ENCODE peak calls at places on chromosomes 13 and 19, in five cellular contexts. X is GM12892; Y is stimulated activated CD4-positive, alpha-beta T cell treated with anti-CD3 and anti-CD28 coated beads, Interleukin-1b, Interleukin-23, amount 100 ng/mL, for 1 hour; E is mesothelial cell of epicardium; O is iPS DF 6.9. U is an unnamed sample.

GRCh38 chr13:99590519-99591011 is 89.3 kb downstream of the TM9SF2 start:
- DNase-seq in X (no peak), Y (no peak), E (no peak), O (no peak), U (no peak)

GRCh38 chr13:24649685-24650038 is 30.5 kb upstream of the ATP12A start:
- DNase-seq in X (no peak), Y (no peak), E (no peak), O (no peak), U (no peak)

GRCh38 chr13:30792257-30793000 is 57.1 kb downstream of the ALOX5AP start:
- DNase-seq in X (no peak), Y (no peak), E (no peak), O (no peak), U (peak)

GRCh38 chr19:46721269-46722003 is 4.5 kb upstream of the PRKD2 start:
- DNase-seq in X (no peak), Y (no peak), E (no peak), O (no peak), U (no peak)

GRCh38 chr13:47457631-47458030 is 543.4 kb downstream of the SUCLA2 start:
- DNase-seq in X (no peak), Y (no peak), E (no peak), O (no peak), U (no peak)

GRCh38 chr19:13463296-13463695 is 43.0 kb downstream of the CACNA1A start:
- DNase-seq in X (no peak), Y (no peak), E (no peak), O (no peak), U (no peak)

GRCh38 chr13:104586010-104586746 is 1520.0 kb upstream of the SLC10A2 start:
- DNase-seq in X (no peak), Y (no peak), E (no peak), O (no peak), U (no peak)

GRCh38 chr13:95236774-95237173 is 64.5 kb downstream of the ABCC4 start:
- DNase-seq in X (no peak), Y (no peak), E (no peak), O (no peak), U (no peak)

GRCh38 chr13:83503424-83503823 is 378.9 kb downstream of the SLITRK1 start:
- DNase-seq in X (no peak), Y (no peak), E (no peak), O (no peak), U (no peak)

GRCh38 chr13:76825415-76825814 is 60.8 kb downstream of the KCTD12 start:
- DNase-seq in X (no peak), Y (no peak), E (no peak), O (no peak), U (no peak)

GRCh38 chr19:49347835-49348234 is 12.6 kb downstream of the CD37 start:
- DNase-seq in X (no peak), Y (no peak), E (no peak), O (no peak), U (no peak)

GRCh38 chr19:4979211-4979807 is 10.4 kb downstream of the KDM4B start:
- DNase-seq in X (no peak), Y (no peak), E (no peak), O (no peak), U (peak)

GRCh38 chr19:42683917-42684513 is 56.3 kb downstream of the PSG3 start:
- DNase-seq in X (no peak), Y (no peak), E (no peak), O (peak), U (no peak)

GRCh38 chr13:24625870-24626419 is 54.3 kb upstream of the ATP12A start:
- DNase-seq in X (no peak), Y (no peak), E (no peak), O (no peak), U (no peak)

GRCh38 chr13:44601596-44601995 is 25.5 kb upstream of the TSC22D1 start:
- DNase-seq in X (no peak), Y (no peak), E (no peak), O (no peak), U (no peak)

GRCh38 chr13:83333614-83334388 is 548.5 kb downstream of the SLITRK1 start:
- DNase-seq in X (no peak), Y (no peak), E (no peak), O (no peak), U (no peak)

GRCh38 chr19:18967358-18968146 is 26.5 kb upstream of the HOMER3 start:
- DNase-seq in X (no peak), Y (no peak), E (no peak), O (no peak), U (peak)

GRCh38 chr13:100852146-100852545 is 177.6 kb upstream of the TMTC4 start:
- DNase-seq in X (no peak), Y (no peak), E (no peak), O (no peak), U (no peak)

GRCh38 chr13:22114630-22115311 is 443.9 kb downstream of the FGF9 start:
- DNase-seq in X (peak), Y (no peak), E (no peak), O (no peak), U (no peak)

GRCh38 chr19:46351241-46352041 is 4.6 kb downstream of the PPP5C start:
- DNase-seq in X (no peak), Y (no peak), E (no peak), O (no peak), U (peak)

GRCh38 chr19:17226002-17226933 is at the start of gene OCEL1:
- DNase-seq in X (peak), Y (peak), E (peak), O (peak), U (peak)

GRCh38 chr13:113231306-113232207 is 22.1 kb downstream of the CUL4A start:
- DNase-seq in X (no peak), Y (no peak), E (no peak), O (no peak), U (no peak)

GRCh38 chr19:33090179-33090578 is 9.2 kb downstream of the GPATCH1 start:
- DNase-seq in X (no peak), Y (no peak), E (no peak), O (no peak), U (no peak)

U was measured in psoas muscle.